ENCODE peak calls at places on chromosomes 13 and 19, in four cellular contexts. D, V, R and L are unnamed samples.

GRCh38 chr19:588758-589692 is 656 bp upstream of the HCN2 start:
- DNase-seq in D (no peak), V (peak; percentile 52), R (no peak), L (no peak)

GRCh38 chr13:27678306-27679040 is 56.8 kb downstream of the POLR1D start:
- DNase-seq in D (peak; percentile 48), V (peak; percentile 58), R (no peak), L (no peak)

GRCh38 chr13:101149735-101150380 is 266.4 kb downstream of the NALCN start:
- DNase-seq in V (peak; percentile 2), D (peak; percentile 66), R (no peak), L (peak; percentile 38)

GRCh38 chr19:17052439-17052838 is 22.8 kb downstream of the HAUS8 start:
- DNase-seq in R (no peak), V (peak; percentile 48), D (peak; percentile 59), L (peak; percentile 55)

GRCh38 chr19:15534957-15535864 is 26.9 kb downstream of the CYP4F22 start:
- DNase-seq in D (no peak), R (no peak), V (no peak), L (no peak)

GRCh38 chr13:32587774-32588165 is 1.5 kb downstream of the PDS5B start:
- DNase-seq in D (peak; percentile 30), V (peak; percentile 6), R (no peak), L (peak; percentile 59)

GRCh38 chr13:97224544-97225324 is 2.6 kb downstream of the MBNL2 start:
- DNase-seq in R (no peak), V (no peak), D (peak; percentile 41), L (peak; percentile 75)

GRCh38 chr13:113183450-113184129 is 24.9 kb downstream of the PCID2 start:
- DNase-seq in R (no peak), V (no peak), D (no peak), L (peak; percentile 48)

GRCh38 chr19:18809149-18809978 is 18.3 kb upstream of the COMP start:
- DNase-seq in V (no peak), D (peak; percentile 78), R (no peak), L (no peak)

GRCh38 chr19:17522988-17523872 is 11.8 kb downstream of the PGLS start:
- DNase-seq in D (no peak), V (no peak), R (peak; percentile 92), L (no peak)

GRCh38 chr19:55447421-55448174 is 4.5 kb upstream of the SHISA7 start:
- DNase-seq in R (no peak), V (peak; percentile 57), D (peak; percentile 15), L (no peak)

GRCh38 chr19:3403489-3404323 is 37.3 kb downstream of the NFIC start:
- DNase-seq in V (peak; percentile 53), R (no peak), D (peak; percentile 97), L (peak; percentile 87)

GRCh38 chr13:31896427-31896826 is 135.1 kb upstream of the FRY start:
- DNase-seq in R (no peak), D (peak; percentile 63), V (no peak), L (no peak)

GRCh38 chr19:40229926-40230417 is 3.5 kb upstream of the CCNP start:
- DNase-seq in V (no peak), R (no peak), D (no peak), L (no peak)

GRCh38 chr13:23554000-23554399 is 16.2 kb upstream of the TNFRSF19 start:
- DNase-seq in V (no peak), D (peak; percentile 16), R (no peak), L (no peak)

GRCh38 chr19:1063909-1064660 is 2.9 kb upstream of the ARHGAP45 start:
- DNase-seq in R (no peak), V (peak; percentile 42), D (no peak), L (no peak)

GRCh38 chr13:60572003-60572792 is 175.2 kb downstream of the TDRD3 start:
- DNase-seq in V (no peak), R (no peak), D (peak; percentile 85), L (peak; percentile 81)

GRCh38 chr13:108036411-108036810 is 178.9 kb downstream of the LIG4 start:
- DNase-seq in R (no peak), D (no peak), V (no peak), L (no peak)

GRCh38 chr19:1136201-1136600 is 32.4 kb downstream of the GPX4 start:
- DNase-seq in R (no peak), D (no peak), V (no peak), L (no peak)

GRCh38 chr19:1307755-1308303 is 22.2 kb downstream of the EFNA2 start:
- DNase-seq in R (no peak), V (no peak), D (no peak), L (no peak)

GRCh38 chr13:73870036-73870741 is 264.0 kb downstream of the KLF12 start:
- DNase-seq in R (no peak), D (peak; percentile 42), V (no peak), L (no peak)

GRCh38 chr19:16627194-16627927 is 643 bp downstream of the MED26 start:
- DNase-seq in R (no peak), V (peak; percentile 25), D (no peak), L (peak; percentile 30)

GRCh38 chr13:101449971-101450748 is 2.3 kb upstream of the ITGBL1 start:
- DNase-seq in V (no peak), R (no peak), D (peak; percentile 93), L (peak; percentile 91)

GRCh38 chr13:47094734-47095434 is 198.0 kb upstream of the HTR2A start:
- DNase-seq in V (no peak), D (no peak), R (peak; percentile 48), L (no peak)

GRCh38 chr19:741506-742131 is 9.3 kb upstream of the MISP start:
- DNase-seq in R (no peak), V (peak; percentile 61), D (no peak), L (no peak)

GRCh38 chr13:32811297-32811800 is 204.9 kb upstream of the KL start:
- DNase-seq in D (no peak), V (no peak), R (peak; percentile 62), L (no peak)

GRCh38 chr13:28100149-28101121 is at the start of gene FLT3:
- DNase-seq in R (no peak), V (peak; percentile 5), D (peak; percentile 38), L (peak; percentile 10)

GRCh38 chr19:30864460-30865215 is 484.6 kb downstream of the TSHZ3 start:
- DNase-seq in V (peak; percentile 4), R (no peak), D (no peak), L (no peak)

GRCh38 chr19:57512845-57513244 is 13.1 kb downstream of the ZNF773 start:
- DNase-seq in D (peak; percentile 34), R (no peak), V (no peak), L (no peak)

GRCh38 chr13:109274188-109274821 is 512.1 kb downstream of the IRS2 start:
- DNase-seq in D (peak; percentile 72), R (no peak), V (no peak), L (peak; percentile 24)

GRCh38 chr13:33958964-33959363 is 141.0 kb downstream of the RFC3 start:
- DNase-seq in D (no peak), V (no peak), R (peak; percentile 8), L (no peak)

GRCh38 chr19:15812059-15812722 is 3.3 kb downstream of the OR10H1 start:
- DNase-seq in R (no peak), D (no peak), V (peak; percentile 40), L (no peak)

GRCh38 chr19:23261496-23262020 is 11.4 kb upstream of the ZNF724 start:
- DNase-seq in D (no peak), R (no peak), V (no peak), L (no peak)

GRCh38 chr13:29472317-29472961 is 123.0 kb downstream of the SLC7A1 start:
- DNase-seq in R (no peak), D (peak; percentile 58), V (peak; percentile 69), L (peak; percentile 57)

GRCh38 chr13:97911311-97912138 is 42.0 kb upstream of the IPO5 start:
- DNase-seq in V (peak; percentile 15), D (peak; percentile 32), R (no peak), L (peak; percentile 14)

GRCh38 chr13:48528720-48529119 is 4.2 kb downstream of the RCBTB2 start:
- DNase-seq in V (no peak), D (no peak), R (peak; percentile 52), L (no peak)

GRCh38 chr13:109698779-109699178 is 87.6 kb downstream of the IRS2 start:
- DNase-seq in D (peak; percentile 49), V (no peak), R (no peak), L (no peak)

GRCh38 chr13:30000373-30000770 is 150.0 kb upstream of the UBL3 start:
- DNase-seq in D (no peak), R (no peak), V (no peak), L (no peak)

GRCh38 chr13:67230243-67230773 is at the start of gene PCDH9:
- DNase-seq in R (peak; percentile 15), D (peak; percentile 97), V (peak; percentile 93), L (peak; percentile 99)

GRCh38 chr13:67228031-67228430 is 2.1 kb downstream of the PCDH9 start:
- DNase-seq in V (no peak), D (no peak), R (no peak), L (no peak)

GRCh38 chr13:67228909-67229308 is 1.2 kb downstream of the PCDH9 start:
- DNase-seq in V (no peak), D (peak; percentile 32), R (no peak), L (peak; percentile 33)

GRCh38 chr13:67230774-67231480 is 791 bp upstream of the PCDH9 start:
- DNase-seq in R (no peak), D (peak; percentile 64), V (peak; percentile 41), L (peak; percentile 73)

GRCh38 chr13:67229438-67230242 is 496 bp downstream of the PCDH9 start:
- DNase-seq in R (no peak), D (peak; percentile 10), V (no peak), L (no peak)
- TF ChIP-seq FOS in R (no peak), D (no peak), V (no peak), L (no peak)

GRCh38 chr19:38744906-38745305 is 632 bp upstream of the CAPN12 start:
- DNase-seq in R (no peak), V (no peak), D (no peak), L (no peak)
- TF ChIP-seq FOS in R (no peak), V (no peak), D (no peak), L (no peak)

GRCh38 chr13:79485014-79485441 is 4.1 kb downstream of the NDFIP2 start:
- DNase-seq in R (no peak), V (no peak), D (peak; percentile 83), L (no peak)
- TF ChIP-seq FOS in R (no peak), V (no peak), D (no peak), L (no peak)

GRCh38 chr13:65336106-65336603 is 1894.0 kb downstream of the PCDH9 start:
- DNase-seq in R (no peak), D (no peak), V (no peak), L (no peak)

GRCh38 chr13:65330287-65330686 is 1899.8 kb downstream of the PCDH9 start:
- DNase-seq in D (no peak), R (no peak), V (no peak), L (no peak)

GRCh38 chr13:65330691-65331090 is 1899.4 kb downstream of the PCDH9 start:
- DNase-seq in D (no peak), R (no peak), V (no peak), L (no peak)
- TF ChIP-seq FOS in D (no peak), R (no peak), V (no peak), L (no peak)

GRCh38 chr19:10550336-10550735 is 6.6 kb downstream of the ATG4D start:
- DNase-seq in V (no peak), R (no peak), D (no peak), L (no peak)
- TF ChIP-seq FOS in V (no peak), R (no peak), D (no peak), L (no peak)